ENCODE peak calls at places on chromosomes 1 and 21, in five cellular contexts. V, R, D, Y and W are unnamed samples.

GRCh38 chr1:221381858-221382623 is 359.8 kb downstream of the DUSP10 start:
- DNase-seq in V (no peak), D (no peak), Y (no peak), R (no peak), W (no peak)

GRCh38 chr1:20112279-20113000 is 6.9 kb downstream of the PLA2G2D start:
- DNase-seq in Y (no peak), V (no peak), D (no peak), R (no peak), W (no peak)

GRCh38 chr1:56676571-56677035 is 31.5 kb downstream of the PRKAA2 start:
- DNase-seq in D (no peak), R (peak), V (no peak), Y (no peak), W (no peak)

GRCh38 chr21:15754640-15755039 is 24.9 kb downstream of the USP25 start:
- DNase-seq in Y (no peak), D (no peak), R (peak), V (no peak), W (no peak)

GRCh38 chr1:11462224-11462923 is 16.6 kb upstream of the DISP3 start:
- DNase-seq in D (no peak), R (no peak), Y (no peak), V (no peak), W (no peak)

GRCh38 chr1:94119796-94120590 is 955 bp downstream of the ABCA4 start:
- DNase-seq in R (no peak), V (no peak), Y (no peak), D (no peak), W (no peak)

GRCh38 chr1:39695011-39695410 is 3.8 kb upstream of the HPCAL4 start:
- DNase-seq in R (no peak), V (no peak), D (no peak), Y (no peak), W (no peak)

GRCh38 chr1:196558424-196558823 is 49.8 kb downstream of the KCNT2 start:
- DNase-seq in D (no peak), R (peak), Y (no peak), V (no peak), W (no peak)

GRCh38 chr1:177913762-177914540 is 55.9 kb downstream of the SEC16B start:
- DNase-seq in Y (no peak), D (no peak), V (no peak), R (peak), W (no peak)

GRCh38 chr1:30801826-30802198 is 44.2 kb upstream of the LAPTM5 start:
- DNase-seq in D (peak), R (peak), V (peak), Y (peak), W (peak)

GRCh38 chr1:167439301-167439988 is 78.9 kb downstream of the CD247 start:
- DNase-seq in D (no peak), R (peak), Y (no peak), V (no peak), W (peak)

GRCh38 chr1:167467126-167467725 is 51.1 kb downstream of the CD247 start:
- DNase-seq in Y (no peak), R (peak), D (no peak), V (no peak), W (no peak)

GRCh38 chr1:183030053-183030452 is 6.8 kb downstream of the LAMC1 start:
- DNase-seq in Y (no peak), D (no peak), R (peak), V (no peak), W (no peak)

GRCh38 chr1:246537887-246538286 is 28.2 kb downstream of the TFB2M start:
- DNase-seq in D (no peak), Y (no peak), R (peak), V (no peak), W (no peak)

GRCh38 chr1:150813028-150813707 is 5.1 kb upstream of the CTSK start:
- DNase-seq in D (peak), V (no peak), Y (peak), R (peak), W (peak)

GRCh38 chr1:119953266-119953998 is 57.1 kb upstream of the ADAM30 start:
- DNase-seq in Y (no peak), R (no peak), D (no peak), V (no peak), W (no peak)

GRCh38 chr1:115364044-115364775 is 26.2 kb upstream of the NGF start:
- DNase-seq in D (no peak), R (peak), Y (no peak), V (no peak), W (no peak)

GRCh38 chr1:8862528-8862927 is 16.0 kb downstream of the ENO1 start:
- DNase-seq in V (no peak), D (no peak), R (no peak), Y (no peak), W (peak)

GRCh38 chr1:31764307-31765040 is at the start of gene ADGRB2:
- DNase-seq in R (peak), D (no peak), Y (no peak), V (no peak), W (peak)

GRCh38 chr1:235366286-235366685 is 941 bp upstream of the TBCE start:
- DNase-seq in Y (no peak), R (no peak), D (no peak), V (no peak), W (no peak)

GRCh38 chr1:199489594-199489993 is 537.9 kb upstream of the NR5A2 start:
- DNase-seq in Y (no peak), R (no peak), D (no peak), V (no peak), W (no peak)

DNA sequence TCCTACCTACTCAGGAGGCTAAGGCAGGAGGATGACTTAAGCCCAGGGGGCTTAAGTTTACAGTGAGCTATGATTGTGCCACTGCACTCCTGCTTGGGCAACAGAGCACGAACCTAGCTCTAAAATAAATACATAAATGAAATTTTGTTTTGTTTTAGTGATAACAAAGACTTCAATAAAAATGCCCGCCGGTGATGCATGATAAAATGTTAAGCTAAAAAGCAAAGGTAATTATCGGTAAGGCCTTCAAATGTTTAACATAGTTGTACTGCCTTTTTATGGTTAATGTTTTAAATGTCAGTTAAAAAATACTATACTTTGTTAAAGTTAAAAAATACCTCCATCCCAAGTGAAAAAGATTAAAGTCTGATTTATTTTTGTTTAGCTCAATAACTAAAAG is 27.0 kb downstream of the KDM5B start:
- DNase-seq in D (no peak), Y (no peak), R (no peak), V (no peak), W (no peak)
- TF ChIP-seq CTCF in D (no peak), Y (no peak), R (no peak), V (no peak), W (no peak)

GRCh38 chr21:45288441-45288841 is 746 bp upstream of the POFUT2 start:
- DNase-seq in R (peak), Y (peak), D (no peak), V (peak), W (no peak)

GRCh38 chr21:45290948-45291612 is 3.4 kb upstream of the POFUT2 start:
- DNase-seq in D (peak), V (no peak), R (peak), Y (peak), W (no peak)

GRCh38 chr21:45291613-45292398 is 4.1 kb upstream of the POFUT2 start:
- DNase-seq in D (peak), Y (peak), V (no peak), R (peak), W (no peak)

GRCh38 chr21:45289134-45289533 is 1.4 kb upstream of the POFUT2 start:
- DNase-seq in D (no peak), V (no peak), Y (no peak), R (no peak), W (no peak)

DNA sequence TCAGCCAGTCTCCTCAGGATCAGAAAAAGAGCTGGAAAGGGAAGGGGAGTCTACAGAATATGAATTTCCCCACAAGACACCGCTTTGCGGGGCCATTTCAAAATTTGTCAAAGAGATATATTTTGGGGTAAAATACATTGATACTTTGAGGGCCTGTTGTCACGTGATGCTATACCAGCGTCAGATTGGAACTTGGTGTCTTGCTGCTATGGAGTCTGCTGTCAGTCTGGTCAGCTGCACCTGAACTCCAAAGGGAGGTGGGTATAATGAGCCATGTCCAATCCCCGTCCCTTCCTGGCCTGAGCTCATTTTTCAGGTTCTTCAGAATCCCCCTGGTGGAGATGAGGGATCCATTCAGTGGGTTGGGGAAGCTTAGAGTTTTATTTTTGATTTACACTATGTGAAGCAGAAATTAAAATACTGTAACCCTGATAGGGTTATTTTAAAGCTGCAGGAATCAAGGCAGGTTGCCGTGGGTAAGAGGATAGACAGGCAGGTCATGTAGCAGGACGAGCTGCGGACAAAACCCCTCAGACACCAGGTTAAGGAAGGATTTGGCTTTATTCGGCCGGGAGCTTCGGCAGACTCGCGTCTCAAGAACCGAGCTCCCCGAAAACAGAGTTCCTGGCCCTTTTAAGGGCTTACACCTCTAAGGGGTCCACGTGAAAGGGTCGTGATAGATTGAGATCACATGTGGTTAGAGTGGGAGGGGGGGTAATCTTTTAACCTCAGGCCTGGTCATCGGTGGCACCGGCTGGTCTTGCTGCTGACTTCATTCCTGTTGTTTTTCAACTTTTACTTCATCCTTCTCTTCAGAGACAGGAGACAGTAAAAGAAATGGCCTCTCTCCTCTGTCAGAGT is 2.2 kb upstream of the POFUT2 start:
- DNase-seq in R (peak), V (no peak), Y (peak), D (peak), W (no peak)
- TF ChIP-seq CTCF in R (no peak), V (no peak), Y (no peak), D (no peak), W (peak)

DNA sequence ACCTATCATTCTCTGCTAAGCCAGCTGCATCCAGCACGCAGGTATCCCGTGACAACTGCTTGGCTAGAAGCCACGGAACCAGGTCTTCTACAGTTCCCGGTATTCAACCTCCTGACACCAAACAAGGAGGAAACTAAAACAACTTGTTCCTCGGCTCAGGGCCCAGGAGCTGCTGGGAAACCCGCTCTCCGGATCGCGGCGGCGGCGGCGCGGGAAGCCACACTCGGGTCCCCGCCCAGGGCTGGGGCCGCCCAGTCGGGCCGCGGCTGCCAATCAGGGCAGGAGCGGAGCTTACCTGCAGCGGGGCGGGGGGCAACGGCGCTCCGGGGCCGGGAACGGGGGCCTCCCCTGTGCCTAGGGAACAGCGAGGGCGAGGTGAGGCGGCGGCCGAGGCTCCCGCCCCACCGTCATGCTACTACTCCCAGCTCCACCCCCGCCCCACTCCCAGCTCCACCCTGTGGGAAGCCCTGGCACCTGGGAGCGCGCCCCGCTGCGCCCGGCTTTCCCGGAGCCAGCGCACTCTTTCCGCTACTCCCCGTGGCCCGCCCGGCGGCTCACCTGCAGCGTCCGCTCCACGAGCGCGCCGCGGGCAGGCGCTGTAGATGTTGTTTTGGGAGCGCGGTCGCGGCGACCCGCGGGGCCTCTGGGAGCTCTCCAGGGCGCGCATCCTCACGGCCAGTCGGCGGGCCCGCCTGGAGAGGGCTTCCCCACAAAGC is 12.1 kb downstream of the IL24 start:
- DNase-seq in V (no peak), R (peak), Y (peak), D (peak), W (no peak)
- TF ChIP-seq CTCF in V (no peak), R (no peak), Y (no peak), D (no peak), W (no peak)

GRCh38 chr1:218553197-218553596 is 208.1 kb downstream of the TGFB2 start:
- DNase-seq in D (no peak), Y (no peak), V (no peak), R (no peak), W (no peak)
- TF ChIP-seq CTCF in D (no peak), Y (no peak), V (no peak), R (no peak), W (no peak)

DNA sequence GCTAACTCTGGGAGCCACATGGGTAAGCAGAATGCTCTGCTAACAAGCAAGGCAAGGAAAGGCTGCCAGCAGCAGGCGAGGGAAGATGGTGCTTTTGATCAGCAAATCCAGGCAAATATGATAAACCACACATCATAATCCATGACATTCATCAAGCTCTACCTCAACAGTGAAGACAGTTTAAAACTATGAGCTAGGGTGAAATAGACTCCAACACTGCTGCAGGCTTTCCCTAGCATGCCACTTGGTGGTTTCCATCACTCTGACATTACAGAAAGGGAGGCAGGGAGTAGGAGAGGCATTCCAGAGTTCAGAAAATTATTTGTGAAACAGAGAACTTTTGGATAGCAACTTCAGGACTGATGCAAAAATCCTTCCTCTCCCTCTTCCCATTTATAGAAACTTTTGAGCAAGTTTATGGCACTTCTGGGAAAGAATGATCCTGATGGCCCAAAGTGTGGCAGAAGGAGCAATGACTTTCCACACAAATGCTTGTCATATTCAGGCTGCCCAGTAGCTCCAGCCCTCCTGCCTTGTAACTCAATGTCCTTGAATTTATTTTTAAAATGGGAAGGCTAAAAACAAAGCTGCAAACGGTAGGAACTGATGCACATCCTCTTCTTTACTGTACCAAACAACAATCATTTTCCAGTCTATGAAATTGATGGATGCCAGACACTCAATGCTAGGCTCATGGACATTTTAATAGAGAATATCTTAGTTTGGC is 70.8 kb downstream of the SMYD2 start:
- DNase-seq in V (no peak), Y (no peak), R (no peak), D (no peak), W (no peak)
- TF ChIP-seq CTCF in V (no peak), Y (no peak), R (no peak), D (no peak), W (no peak)

GRCh38 chr1:54488065-54488750 is 59.8 kb upstream of the ACOT11 start:
- DNase-seq in V (peak), D (peak), R (peak), Y (peak), W (peak)
- TF ChIP-seq CTCF in V (no peak), D (peak), R (peak), Y (peak), W (peak)

GRCh38 chr21:41745026-41745820 is 21.6 kb downstream of the RIPK4 start:
- DNase-seq in D (no peak), V (no peak), R (no peak), Y (no peak), W (no peak)

GRCh38 chr21:41744028-41744940 is 22.6 kb downstream of the RIPK4 start:
- DNase-seq in Y (no peak), V (no peak), R (no peak), D (no peak), W (no peak)

GRCh38 chr21:41746744-41747006 is 20.2 kb downstream of the RIPK4 start:
- DNase-seq in V (no peak), D (no peak), R (no peak), Y (no peak), W (no peak)

GRCh38 chr21:41747943-41748738 is 18.7 kb downstream of the RIPK4 start:
- DNase-seq in Y (no peak), V (no peak), D (no peak), R (no peak), W (no peak)

GRCh38 chr21:41745971-41746743 is 20.7 kb downstream of the RIPK4 start:
- DNase-seq in D (no peak), R (no peak), V (no peak), Y (no peak), W (no peak)
- TF ChIP-seq CTCF in D (no peak), R (no peak), V (no peak), Y (no peak), W (no peak)